ENCODE peak calls at places on chromosomes 11 and 22, in nine cellular contexts. F, A, V, N, L, C, H, S and W are unnamed samples.

GRCh38 chr11:110345756-110346155 is 49.3 kb upstream of the RDX start:
- DNase-seq in F (no peak), A (no peak), V (no peak), N (no peak), L (no peak), C (no peak), H (peak), S (no peak), W (no peak)

GRCh38 chr11:112795896-112796686 is 165.1 kb upstream of the NCAM1 start:
- DNase-seq in F (no peak), A (no peak), V (peak), N (no peak), L (no peak), C (no peak), H (no peak), S (no peak), W (no peak)

GRCh38 chr11:102438311-102439062 is 14.1 kb downstream of the TMEM123 start:
- DNase-seq in F (no peak), A (no peak), V (no peak), N (no peak), L (no peak), C (no peak), H (no peak), S (no peak), W (no peak)

GRCh38 chr22:46625843-46626349 is 5.7 kb downstream of the GRAMD4 start:
- DNase-seq in F (no peak), A (no peak), V (no peak), N (no peak), L (no peak), C (no peak), H (no peak), S (no peak), W (no peak)

GRCh38 chr22:31915499-31916065 is 28.8 kb upstream of the YWHAH start:
- DNase-seq in F (no peak), A (peak), V (no peak), N (no peak), L (no peak), C (no peak), H (no peak), S (no peak), W (no peak)

GRCh38 chr22:42913874-42914510 is 56.9 kb upstream of the ARFGAP3 start:
- DNase-seq in F (no peak), A (peak), V (no peak), N (no peak), L (no peak), C (no peak), H (no peak), S (no peak), W (no peak)

GRCh38 chr11:93131709-93132108 is 66.1 kb downstream of the SLC36A4 start:
- DNase-seq in F (peak), A (no peak), V (no peak), N (no peak), L (no peak), C (no peak), H (no peak), S (no peak), W (no peak)

GRCh38 chr11:97364047-97364446 is 974.2 kb downstream of the JRKL start:
- DNase-seq in F (peak), A (no peak), V (no peak), N (peak), L (no peak), C (no peak), H (peak), S (no peak), W (no peak)

GRCh38 chr11:122634507-122634906 is 21.0 kb upstream of the UBASH3B start:
- DNase-seq in F (no peak), A (no peak), V (peak), N (no peak), L (no peak), C (no peak), H (peak), S (no peak), W (no peak)

GRCh38 chr11:121460941-121461514 is 8.3 kb upstream of the SORL1-AS1 start:
- DNase-seq in F (no peak), A (no peak), V (no peak), N (no peak), L (no peak), C (no peak), H (no peak), S (no peak), W (no peak)

GRCh38 chr22:39283312-39284141 is 35.9 kb downstream of the RPL3 start:
- DNase-seq in F (peak), A (peak), V (peak), N (no peak), L (peak), C (no peak), H (no peak), S (no peak), W (peak)

GRCh38 chr22:46942816-46943783 is 180.7 kb downstream of the TBC1D22A start:
- DNase-seq in F (no peak), A (no peak), V (peak), N (no peak), L (no peak), C (no peak), H (peak), S (no peak), W (no peak)

GRCh38 chr22:39959640-39960447 is at the start of gene TMA7B:
- DNase-seq in F (peak), A (peak), V (no peak), N (no peak), L (peak), C (no peak), H (peak), S (no peak), W (peak)

GRCh38 chr11:75525433-75526191 is at the start of gene GDPD5:
- DNase-seq in F (peak), A (peak), V (peak), N (peak), L (peak), C (peak), H (peak), S (peak), W (peak)

GRCh38 chr22:20818471-20818870 is 40.1 kb downstream of the PI4KA start:
- DNase-seq in F (no peak), A (no peak), V (no peak), N (no peak), L (no peak), C (no peak), H (no peak), S (no peak), W (no peak)

GRCh38 chr22:39967103-39967829 is 7.1 kb downstream of the TMA7B start:
- DNase-seq in F (peak), A (peak), V (no peak), N (no peak), L (peak), C (no peak), H (peak), S (no peak), W (no peak)

GRCh38 chr11:3970101-3970500 is 114.6 kb downstream of the STIM1 start:
- DNase-seq in F (no peak), A (no peak), V (no peak), N (no peak), L (no peak), C (no peak), H (no peak), S (no peak), W (no peak)

GRCh38 chr11:72582206-72583176 is 91.7 kb downstream of the PDE2A start:
- DNase-seq in F (no peak), A (no peak), V (no peak), N (no peak), L (no peak), C (no peak), H (no peak), S (no peak), W (no peak)

GRCh38 chr11:134157451-134157850 is 66.3 kb downstream of the NCAPD3 start:
- DNase-seq in F (no peak), A (no peak), V (no peak), N (no peak), L (no peak), C (no peak), H (no peak), S (no peak), W (no peak)

DNA sequence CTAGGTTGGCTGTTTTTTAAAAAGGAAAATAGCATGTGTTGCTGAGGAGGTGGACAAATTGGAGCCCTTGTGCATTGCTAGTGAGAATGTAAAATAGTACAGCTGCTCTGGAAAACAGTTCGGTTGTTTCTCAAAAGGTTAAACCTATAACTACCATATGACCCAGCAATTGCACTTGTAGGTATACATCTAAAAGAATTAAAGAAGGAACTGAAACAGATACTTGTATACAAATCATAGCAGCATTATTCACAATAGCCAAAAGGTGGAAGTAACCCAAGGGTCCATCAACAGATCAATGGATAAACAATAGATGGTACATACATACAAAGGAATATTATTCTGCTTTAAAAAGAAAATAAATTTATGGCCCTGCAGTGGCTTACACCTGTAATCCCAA is 111.4 kb downstream of the CSTPP1 start:
- DNase-seq in F (no peak), A (no peak), V (no peak), N (no peak), L (no peak), C (no peak), H (no peak), S (no peak), W (no peak)
- TF ChIP-seq CTCF in F (no peak), A (no peak), V (no peak), N (no peak), L (no peak), C (no peak), H (no peak), S (no peak), W (no peak)

GRCh38 chr11:1703146-1703545 is 6.2 kb downstream of the KRTAP5-6 start:
- DNase-seq in F (no peak), A (no peak), V (no peak), N (no peak), L (no peak), C (no peak), H (no peak), S (no peak), W (no peak)
- TF ChIP-seq CTCF in F (no peak), A (no peak), V (no peak), N (no peak), L (no peak), C (no peak), H (no peak), S (no peak), W (no peak)

GRCh38 chr22:26918236-26918635 is 260.8 kb downstream of the MIAT start:
- DNase-seq in F (no peak), A (no peak), V (no peak), N (no peak), L (no peak), C (no peak), H (no peak), S (no peak), W (no peak)

GRCh38 chr22:26916236-26916635 is 258.8 kb downstream of the MIAT start:
- DNase-seq in F (no peak), A (no peak), V (no peak), N (no peak), L (no peak), C (no peak), H (peak), S (no peak), W (no peak)

GRCh38 chr22:26922804-26923203 is 265.4 kb downstream of the MIAT start:
- DNase-seq in F (no peak), A (no peak), V (no peak), N (no peak), L (no peak), C (no peak), H (peak), S (no peak), W (peak)

GRCh38 chr22:26923498-26923897 is 266.1 kb downstream of the MIAT start:
- DNase-seq in F (no peak), A (no peak), V (no peak), N (no peak), L (no peak), C (no peak), H (no peak), S (no peak), W (no peak)

GRCh38 chr22:26921726-26922125 is 264.3 kb downstream of the MIAT start:
- DNase-seq in F (no peak), A (no peak), V (no peak), N (no peak), L (no peak), C (no peak), H (no peak), S (no peak), W (no peak)
- TF ChIP-seq CTCF in F (no peak), A (no peak), V (no peak), N (no peak), L (no peak), C (no peak), H (no peak), S (no peak), W (no peak)

GRCh38 chr11:130623909-130624668 is 175.6 kb downstream of the ADAMTS15 start:
- DNase-seq in F (no peak), A (no peak), V (no peak), N (no peak), L (no peak), C (no peak), H (no peak), S (no peak), W (no peak)
- TF ChIP-seq CTCF in F (no peak), A (no peak), V (no peak), N (no peak), L (peak), C (no peak), H (no peak), S (no peak), W (no peak)